ENCODE peak calls at places on chromosomes 4 and X, in six cellular contexts. D, F, U, L, X and T are unnamed samples.

GRCh38 chr4:186820371-186820990 is 96.8 kb upstream of the FAT1 start:
- DNase-seq in D (peak), X (peak), L (no peak), F (no peak), U (peak), T (peak)

GRCh38 chrX:46628406-46629371 is 55.1 kb downstream of the CHST7 start:
- DNase-seq in X (no peak), D (peak), F (no peak), L (peak), U (no peak), T (no peak)

GRCh38 chr4:85747871-85748491 is 273.0 kb downstream of the ARHGAP24 start:
- DNase-seq in D (peak), L (no peak), F (no peak), X (peak), U (peak), T (no peak)

GRCh38 chr4:173878701-173879100 is 348.7 kb upstream of the HAND2 start:
- DNase-seq in L (peak), U (peak), X (no peak), D (no peak), F (no peak), T (no peak)

GRCh38 chrX:106802388-106803275 is at the start of gene TBC1D8B:
- DNase-seq in U (peak), L (peak), X (peak), D (peak), F (no peak), T (peak)

GRCh38 chr4:125988464-125988863 is 673.7 kb downstream of the FAT4 start:
- DNase-seq in D (no peak), L (no peak), X (no peak), U (no peak), F (no peak), T (no peak)

GRCh38 chr4:56976283-56976877 is 1.0 kb downstream of the NOA1 start:
- DNase-seq in F (no peak), U (peak), X (no peak), L (no peak), D (no peak), T (no peak)

GRCh38 chr4:120658772-120659171 is 263.8 kb downstream of the PRDM5 start:
- DNase-seq in F (no peak), D (no peak), U (no peak), X (no peak), L (no peak), T (no peak)

GRCh38 chrX:2325076-2325784 is 175.5 kb downstream of the DHRSX start:
- DNase-seq in L (peak), U (no peak), X (no peak), D (no peak), F (no peak), T (peak)

GRCh38 chr4:94826206-94826605 is 68.5 kb downstream of the BMPR1B start:
- DNase-seq in L (no peak), U (no peak), D (peak), F (no peak), X (peak), T (no peak)

GRCh38 chr4:53855886-53856260 is 208.5 kb downstream of the CHIC2 start:
- DNase-seq in U (no peak), D (no peak), F (no peak), L (no peak), X (no peak), T (no peak)

GRCh38 chrX:130874751-130875150 is 28.3 kb downstream of the ENOX2 start:
- DNase-seq in F (no peak), L (no peak), D (no peak), U (no peak), X (no peak), T (no peak)

GRCh38 chrX:55451125-55451524 is 802 bp upstream of the MAGEH1 start:
- DNase-seq in L (no peak), X (no peak), U (peak), D (no peak), F (no peak), T (no peak)

GRCh38 chrX:149003863-149004660 is 501.0 kb downstream of the IDS start:
- DNase-seq in X (no peak), F (no peak), L (no peak), U (peak), D (no peak), T (no peak)

GRCh38 chr4:183099537-183100297 is 660 bp downstream of the WWC2 start:
- DNase-seq in D (peak), U (peak), L (no peak), F (peak), X (peak), T (no peak)

GRCh38 chr4:93776386-93777080 is 52.0 kb upstream of the ATOH1 start:
- DNase-seq in X (no peak), F (no peak), U (no peak), D (peak), L (no peak), T (no peak)

GRCh38 chr4:42995343-42995944 is 102.9 kb downstream of the GRXCR1 start:
- DNase-seq in F (no peak), L (no peak), D (peak), X (peak), U (peak), T (no peak)

GRCh38 chrX:103687073-103687695 is 685 bp upstream of the MORF4L2 start:
- DNase-seq in X (peak), U (peak), D (peak), F (peak), L (peak), T (peak)

GRCh38 chrX:151815461-151815860 is 80.9 kb downstream of the CNGA2 start:
- DNase-seq in L (peak), D (no peak), U (no peak), F (no peak), X (no peak), T (no peak)

GRCh38 chrX:86148024-86148511 is at the start of gene DACH2:
- DNase-seq in D (no peak), U (peak), X (no peak), L (peak), F (no peak), T (peak)